ENCODE peak calls at places on chromosomes 16 and 17, in seven cellular contexts. One of them, this sample, is unnamed.

GRCh38 chr17:56777859-56778258 is 55.9 kb downstream of the C17orf67 start:
- DNase-seq in AG04450: no peak
- DNase-seq in fibroblast of mammary gland: peak
- DNase-seq in astrocyte of the spinal cord: no peak
- DNase-seq in GM13977: no peak
- DNase-seq in cardiac fibroblast: peak
- DNase-seq in foreskin fibroblast: peak
- DNase-seq in this sample: no peak

GRCh38 chr16:70704586-70704985 is 18.7 kb upstream of the MTSS2 start:
- DNase-seq in astrocyte of the spinal cord: no peak
- DNase-seq in cardiac fibroblast: no peak
- DNase-seq in foreskin fibroblast: peak
- DNase-seq in GM13977: no peak
- DNase-seq in AG04450: no peak
- DNase-seq in fibroblast of mammary gland: no peak
- DNase-seq in this sample: no peak

GRCh38 chr16:84950906-84951305 is 60.4 kb downstream of the ZDHHC7 start:
- DNase-seq in cardiac fibroblast: no peak
- DNase-seq in fibroblast of mammary gland: no peak
- DNase-seq in astrocyte of the spinal cord: no peak
- DNase-seq in foreskin fibroblast: no peak
- DNase-seq in AG04450: no peak
- DNase-seq in GM13977: no peak
- DNase-seq in this sample: no peak

GRCh38 chr16:2856686-2857450 is 1.1 kb downstream of the PRSS22 start:
- DNase-seq in fibroblast of mammary gland: no peak
- DNase-seq in GM13977: no peak
- DNase-seq in astrocyte of the spinal cord: no peak
- DNase-seq in cardiac fibroblast: no peak
- DNase-seq in AG04450: no peak
- DNase-seq in foreskin fibroblast: no peak
- DNase-seq in this sample: no peak

GRCh38 chr16:49644143-49644460 is 211.8 kb downstream of the ZNF423 start:
- DNase-seq in foreskin fibroblast: peak
- DNase-seq in GM13977: no peak
- DNase-seq in astrocyte of the spinal cord: peak
- DNase-seq in fibroblast of mammary gland: peak
- DNase-seq in cardiac fibroblast: peak
- DNase-seq in AG04450: no peak
- DNase-seq in this sample: no peak

GRCh38 chr16:4288148-4288921 is 15.5 kb upstream of the TFAP4 start:
- DNase-seq in astrocyte of the spinal cord: peak
- DNase-seq in foreskin fibroblast: peak
- DNase-seq in GM13977: peak
- DNase-seq in AG04450: no peak
- DNase-seq in fibroblast of mammary gland: peak
- DNase-seq in cardiac fibroblast: peak
- DNase-seq in this sample: no peak

GRCh38 chr16:9058211-9058610 is 33.2 kb upstream of the HAPSTR1 start:
- DNase-seq in foreskin fibroblast: no peak
- DNase-seq in cardiac fibroblast: no peak
- DNase-seq in GM13977: no peak
- DNase-seq in fibroblast of mammary gland: no peak
- DNase-seq in astrocyte of the spinal cord: no peak
- DNase-seq in AG04450: no peak
- DNase-seq in this sample: no peak

GRCh38 chr17:34862384-34862783 is 98.9 kb downstream of the CCT6B start:
- DNase-seq in fibroblast of mammary gland: no peak
- DNase-seq in foreskin fibroblast: no peak
- DNase-seq in AG04450: no peak
- DNase-seq in GM13977: no peak
- DNase-seq in cardiac fibroblast: no peak
- DNase-seq in astrocyte of the spinal cord: no peak
- DNase-seq in this sample: no peak

GRCh38 chr16:2779978-2780898 is 3.2 kb upstream of the ELOB start:
- DNase-seq in cardiac fibroblast: no peak
- DNase-seq in AG04450: no peak
- DNase-seq in foreskin fibroblast: no peak
- DNase-seq in GM13977: no peak
- DNase-seq in astrocyte of the spinal cord: no peak
- DNase-seq in fibroblast of mammary gland: no peak
- DNase-seq in this sample: no peak

GRCh38 chr17:60330731-60331130 is 61.2 kb downstream of the USP32 start:
- DNase-seq in AG04450: no peak
- DNase-seq in astrocyte of the spinal cord: peak
- DNase-seq in fibroblast of mammary gland: peak
- DNase-seq in GM13977: no peak
- DNase-seq in cardiac fibroblast: peak
- DNase-seq in foreskin fibroblast: no peak
- DNase-seq in this sample: no peak

GRCh38 chr17:32445075-32445427 is 741 bp downstream of the PSMD11 start:
- DNase-seq in fibroblast of mammary gland: peak
- DNase-seq in GM13977: no peak
- DNase-seq in AG04450: no peak
- DNase-seq in foreskin fibroblast: peak
- DNase-seq in cardiac fibroblast: peak
- DNase-seq in astrocyte of the spinal cord: peak
- DNase-seq in this sample: peak

GRCh38 chr17:75824591-75825518 is 19.3 kb downstream of the UNC13D start:
- DNase-seq in astrocyte of the spinal cord: no peak
- DNase-seq in AG04450: no peak
- DNase-seq in fibroblast of mammary gland: no peak
- DNase-seq in foreskin fibroblast: no peak
- DNase-seq in GM13977: no peak
- DNase-seq in cardiac fibroblast: no peak
- DNase-seq in this sample: no peak

GRCh38 chr16:606656-607307 is 16.9 kb downstream of the RAB40C start:
- DNase-seq in fibroblast of mammary gland: no peak
- DNase-seq in foreskin fibroblast: no peak
- DNase-seq in astrocyte of the spinal cord: no peak
- DNase-seq in cardiac fibroblast: no peak
- DNase-seq in AG04450: no peak
- DNase-seq in GM13977: no peak
- DNase-seq in this sample: no peak

GRCh38 chr16:89764711-89765201 is 43.4 kb downstream of the ZNF276 start:
- DNase-seq in astrocyte of the spinal cord: no peak
- DNase-seq in cardiac fibroblast: no peak
- DNase-seq in AG04450: no peak
- DNase-seq in foreskin fibroblast: no peak
- DNase-seq in fibroblast of mammary gland: no peak
- DNase-seq in GM13977: peak
- DNase-seq in this sample: no peak

GRCh38 chr16:69324013-69324531 is 6.3 kb downstream of the PDF start:
- DNase-seq in fibroblast of mammary gland: no peak
- DNase-seq in astrocyte of the spinal cord: no peak
- DNase-seq in cardiac fibroblast: no peak
- DNase-seq in AG04450: no peak
- DNase-seq in GM13977: no peak
- DNase-seq in foreskin fibroblast: no peak
- DNase-seq in this sample: no peak

GRCh38 chr16:69772560-69773254 is 10.6 kb downstream of the WWP2 start:
- DNase-seq in cardiac fibroblast: peak
- DNase-seq in fibroblast of mammary gland: peak
- DNase-seq in astrocyte of the spinal cord: no peak
- DNase-seq in AG04450: no peak
- DNase-seq in foreskin fibroblast: peak
- DNase-seq in GM13977: no peak
- DNase-seq in this sample: no peak

GRCh38 chr17:81710514-81711308 is 1.4 kb upstream of the SLC25A10 start:
- DNase-seq in AG04450: no peak
- DNase-seq in GM13977: no peak
- DNase-seq in cardiac fibroblast: peak
- DNase-seq in astrocyte of the spinal cord: no peak
- DNase-seq in fibroblast of mammary gland: peak
- DNase-seq in foreskin fibroblast: no peak
- DNase-seq in this sample: no peak

GRCh38 chr17:56866496-56866895 is 32.5 kb downstream of the DGKE start:
- DNase-seq in fibroblast of mammary gland: peak
- DNase-seq in AG04450: no peak
- DNase-seq in foreskin fibroblast: no peak
- DNase-seq in astrocyte of the spinal cord: no peak
- DNase-seq in cardiac fibroblast: peak
- DNase-seq in GM13977: no peak
- DNase-seq in this sample: no peak

GRCh38 chr17:1686086-1686485 is 1.4 kb upstream of the PRPF8 start:
- DNase-seq in GM13977: no peak
- DNase-seq in foreskin fibroblast: no peak
- DNase-seq in fibroblast of mammary gland: peak
- DNase-seq in cardiac fibroblast: no peak
- DNase-seq in AG04450: no peak
- DNase-seq in astrocyte of the spinal cord: no peak
- DNase-seq in this sample: no peak

GRCh38 chr16:81715358-81716196 is 63.5 kb upstream of the PLCG2 start:
- DNase-seq in astrocyte of the spinal cord: peak
- DNase-seq in GM13977: no peak
- DNase-seq in foreskin fibroblast: no peak
- DNase-seq in fibroblast of mammary gland: no peak
- DNase-seq in AG04450: no peak
- DNase-seq in cardiac fibroblast: no peak
- DNase-seq in this sample: no peak

GRCh38 chr17:82321947-82322466 is 4.6 kb upstream of the CD7 start:
- DNase-seq in astrocyte of the spinal cord: no peak
- DNase-seq in AG04450: no peak
- DNase-seq in GM13977: no peak
- DNase-seq in fibroblast of mammary gland: no peak
- DNase-seq in foreskin fibroblast: no peak
- DNase-seq in cardiac fibroblast: no peak
- DNase-seq in this sample: no peak

GRCh38 chr17:73625006-73625405 is 19.2 kb downstream of the SDK2 start:
- DNase-seq in AG04450: no peak
- DNase-seq in GM13977: no peak
- DNase-seq in fibroblast of mammary gland: no peak
- DNase-seq in foreskin fibroblast: no peak
- DNase-seq in cardiac fibroblast: no peak
- DNase-seq in astrocyte of the spinal cord: no peak
- DNase-seq in this sample: no peak

GRCh38 chr17:64152428-64153125 is 22.6 kb upstream of the ERN1 start:
- DNase-seq in fibroblast of mammary gland: no peak
- DNase-seq in cardiac fibroblast: peak
- DNase-seq in AG04450: no peak
- DNase-seq in astrocyte of the spinal cord: no peak
- DNase-seq in GM13977: no peak
- DNase-seq in foreskin fibroblast: no peak
- DNase-seq in this sample: no peak

GRCh38 chr17:9467518-9467917 is 108.1 kb downstream of the STX8 start:
- DNase-seq in astrocyte of the spinal cord: no peak
- DNase-seq in foreskin fibroblast: no peak
- DNase-seq in AG04450: no peak
- DNase-seq in GM13977: no peak
- DNase-seq in cardiac fibroblast: no peak
- DNase-seq in fibroblast of mammary gland: no peak
- DNase-seq in this sample: no peak

GRCh38 chr16:28062261-28063046 is 1.1 kb downstream of the GSG1L start:
- DNase-seq in GM13977: no peak
- DNase-seq in cardiac fibroblast: no peak
- DNase-seq in astrocyte of the spinal cord: no peak
- DNase-seq in foreskin fibroblast: no peak
- DNase-seq in AG04450: no peak
- DNase-seq in fibroblast of mammary gland: no peak
- DNase-seq in this sample: no peak

DNA sequence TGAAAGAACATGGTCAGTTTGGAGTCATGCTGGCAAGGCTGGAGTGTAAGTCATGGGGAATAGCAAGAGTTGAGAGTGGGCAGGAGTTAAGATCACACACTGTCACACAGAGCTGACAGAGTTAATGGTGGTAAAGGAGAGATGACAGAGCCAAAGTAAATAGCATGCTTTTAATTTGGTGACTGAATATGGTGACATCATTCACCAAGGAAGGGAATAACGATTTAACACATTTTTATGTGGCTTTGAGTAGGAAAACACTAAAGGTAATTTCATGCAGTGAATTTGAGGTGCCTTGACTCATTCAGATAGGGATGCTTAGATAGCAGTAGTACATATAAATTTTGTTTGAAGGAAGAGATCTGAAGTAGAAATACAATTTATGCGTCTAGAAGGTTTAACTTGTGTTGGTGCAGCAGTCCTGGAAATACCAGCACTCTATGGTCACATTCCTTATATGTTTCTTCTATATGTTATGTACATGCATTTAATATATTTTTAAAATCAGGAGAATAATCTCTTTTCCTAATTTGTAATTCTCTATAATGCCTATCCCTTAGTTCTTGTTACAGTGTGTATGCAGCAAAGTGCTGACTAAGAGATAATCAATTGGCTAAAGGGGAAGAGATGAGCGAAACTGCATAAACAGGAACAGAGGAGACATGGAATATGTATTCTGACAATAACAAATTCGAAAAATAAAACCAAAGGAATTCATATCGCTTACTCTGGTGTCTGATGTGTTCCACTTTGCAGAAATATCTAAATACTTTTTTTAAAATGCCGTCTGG is 41.9 kb downstream of the SYNRG start:
- DNase-seq in fibroblast of mammary gland: no peak
- DNase-seq in GM13977: no peak
- DNase-seq in AG04450: no peak
- DNase-seq in cardiac fibroblast: no peak
- DNase-seq in astrocyte of the spinal cord: peak
- DNase-seq in foreskin fibroblast: no peak
- DNase-seq in this sample: no peak
- TF ChIP-seq CTCF in fibroblast of mammary gland: no peak
- TF ChIP-seq CTCF in GM13977: no peak
- TF ChIP-seq CTCF in AG04450: no peak
- TF ChIP-seq CTCF in cardiac fibroblast: no peak
- TF ChIP-seq CTCF in astrocyte of the spinal cord: no peak
- TF ChIP-seq CTCF in foreskin fibroblast: no peak
- TF ChIP-seq CTCF in this sample: no peak

GRCh38 chr16:68237243-68238028 is 1.5 kb upstream of the ESRP2 start:
- DNase-seq in astrocyte of the spinal cord: peak
- DNase-seq in fibroblast of mammary gland: peak
- DNase-seq in foreskin fibroblast: peak
- DNase-seq in GM13977: peak
- DNase-seq in cardiac fibroblast: peak
- DNase-seq in AG04450: peak
- DNase-seq in this sample: peak
- TF ChIP-seq CTCF in astrocyte of the spinal cord: no peak
- TF ChIP-seq CTCF in fibroblast of mammary gland: no peak
- TF ChIP-seq CTCF in foreskin fibroblast: no peak
- TF ChIP-seq CTCF in GM13977: no peak
- TF ChIP-seq CTCF in cardiac fibroblast: no peak
- TF ChIP-seq CTCF in AG04450: no peak
- TF ChIP-seq CTCF in this sample: no peak

GRCh38 chr16:17131351-17131750 is 339.4 kb downstream of the XYLT1 start:
- DNase-seq in cardiac fibroblast: no peak
- DNase-seq in astrocyte of the spinal cord: no peak
- DNase-seq in foreskin fibroblast: no peak
- DNase-seq in GM13977: no peak
- DNase-seq in AG04450: no peak
- DNase-seq in fibroblast of mammary gland: no peak
- DNase-seq in this sample: no peak
- TF ChIP-seq CTCF in cardiac fibroblast: no peak
- TF ChIP-seq CTCF in astrocyte of the spinal cord: no peak
- TF ChIP-seq CTCF in foreskin fibroblast: no peak
- TF ChIP-seq CTCF in GM13977: no peak
- TF ChIP-seq CTCF in AG04450: peak
- TF ChIP-seq CTCF in fibroblast of mammary gland: no peak
- TF ChIP-seq CTCF in this sample: peak

GRCh38 chr16:5412721-5413120 is 315.1 kb upstream of the EEF2KMT start:
- DNase-seq in cardiac fibroblast: no peak
- DNase-seq in fibroblast of mammary gland: no peak
- DNase-seq in GM13977: no peak
- DNase-seq in astrocyte of the spinal cord: no peak
- DNase-seq in AG04450: no peak
- DNase-seq in foreskin fibroblast: no peak
- DNase-seq in this sample: no peak
- TF ChIP-seq CTCF in cardiac fibroblast: no peak
- TF ChIP-seq CTCF in fibroblast of mammary gland: no peak
- TF ChIP-seq CTCF in GM13977: no peak
- TF ChIP-seq CTCF in astrocyte of the spinal cord: no peak
- TF ChIP-seq CTCF in AG04450: no peak
- TF ChIP-seq CTCF in foreskin fibroblast: no peak
- TF ChIP-seq CTCF in this sample: no peak

GRCh38 chr16:57663917-57664661 is 4.0 kb upstream of the ADGRG3 start:
- DNase-seq in fibroblast of mammary gland: no peak
- DNase-seq in cardiac fibroblast: no peak
- DNase-seq in astrocyte of the spinal cord: no peak
- DNase-seq in GM13977: no peak
- DNase-seq in AG04450: no peak
- DNase-seq in foreskin fibroblast: no peak
- DNase-seq in this sample: no peak
- TF ChIP-seq CTCF in fibroblast of mammary gland: no peak
- TF ChIP-seq CTCF in cardiac fibroblast: no peak
- TF ChIP-seq CTCF in astrocyte of the spinal cord: peak
- TF ChIP-seq CTCF in GM13977: no peak
- TF ChIP-seq CTCF in AG04450: peak
- TF ChIP-seq CTCF in foreskin fibroblast: no peak
- TF ChIP-seq CTCF in this sample: no peak

This sample was measured in HFF-Myc.